ENCODE peak calls at places on chromosomes 6 and 20, in five cellular contexts. C, R, D, G and K are unnamed samples.

GRCh38 chr20:40880063-40880715 is 148.4 kb upstream of the TOP1 start:
- DNase-seq in C (no peak), R (no peak), D (no peak), G (no peak), K (no peak)

GRCh38 chr6:126228001-126228791 is 111.7 kb upstream of the CENPW start:
- DNase-seq in C (no peak), R (no peak), D (no peak), G (no peak), K (no peak)

GRCh38 chr20:51389543-51389924 is 153.0 kb downstream of the NFATC2 start:
- DNase-seq in C (no peak), R (no peak), D (no peak), G (no peak), K (no peak)

GRCh38 chr6:2854394-2854982 is 12.8 kb upstream of the SERPINB1 start:
- DNase-seq in C (peak; percentile 32), R (peak; percentile 51), D (no peak), G (no peak), K (no peak)

GRCh38 chr6:82711105-82711829 is 347.6 kb downstream of the TPBG start:
- DNase-seq in C (peak; percentile 50), R (no peak), D (no peak), G (no peak), K (no peak)

GRCh38 chr6:80210618-80211017 is 104.1 kb downstream of the BCKDHB start:
- DNase-seq in C (peak; percentile 16), R (peak; percentile 43), D (no peak), G (no peak), K (no peak)

GRCh38 chr20:62293111-62293784 is 9.5 kb upstream of the ADRM1 start:
- DNase-seq in C (no peak), R (no peak), D (no peak), G (no peak), K (no peak)

GRCh38 chr6:165082631-165083030 is 226.8 kb downstream of the C6orf118 start:
- DNase-seq in C (no peak), R (no peak), D (no peak), G (no peak), K (no peak)

GRCh38 chr6:49939993-49940498 is 23.9 kb downstream of the DEFB114 start:
- DNase-seq in C (no peak), R (no peak), D (no peak), G (no peak), K (no peak)

GRCh38 chr20:61419501-61419900 is 167.4 kb downstream of the CDH4 start:
- DNase-seq in C (no peak), R (no peak), D (no peak), G (no peak), K (no peak)

GRCh38 chr20:31721408-31722332 is 998 bp downstream of the BCL2L1 start:
- DNase-seq in C (no peak), R (peak; percentile 62), D (no peak), G (peak; percentile 17), K (no peak)

GRCh38 chr20:46774943-46775560 is 65.6 kb downstream of the SLC2A10 start:
- DNase-seq in C (no peak), R (no peak), D (no peak), G (no peak), K (no peak)

GRCh38 chr20:46770330-46771194 is 61.1 kb downstream of the SLC2A10 start:
- DNase-seq in C (no peak), R (no peak), D (no peak), G (no peak), K (no peak)

GRCh38 chr20:46773680-46774079 is 64.2 kb downstream of the SLC2A10 start:
- DNase-seq in C (no peak), R (no peak), D (no peak), G (no peak), K (no peak)

GRCh38 chr20:46771195-46771588 is 61.7 kb downstream of the SLC2A10 start:
- DNase-seq in C (no peak), R (no peak), D (no peak), G (no peak), K (no peak)

GRCh38 chr20:46772901-46773300 is 63.5 kb downstream of the SLC2A10 start:
- DNase-seq in C (no peak), R (peak; percentile 68), D (no peak), G (peak; percentile 31), K (no peak)
- TF ChIP-seq CTCF in C (peak; percentile 23), R (peak; percentile 74), D (peak; percentile 16), G (peak; percentile 31), K (peak; percentile 51)

DNA sequence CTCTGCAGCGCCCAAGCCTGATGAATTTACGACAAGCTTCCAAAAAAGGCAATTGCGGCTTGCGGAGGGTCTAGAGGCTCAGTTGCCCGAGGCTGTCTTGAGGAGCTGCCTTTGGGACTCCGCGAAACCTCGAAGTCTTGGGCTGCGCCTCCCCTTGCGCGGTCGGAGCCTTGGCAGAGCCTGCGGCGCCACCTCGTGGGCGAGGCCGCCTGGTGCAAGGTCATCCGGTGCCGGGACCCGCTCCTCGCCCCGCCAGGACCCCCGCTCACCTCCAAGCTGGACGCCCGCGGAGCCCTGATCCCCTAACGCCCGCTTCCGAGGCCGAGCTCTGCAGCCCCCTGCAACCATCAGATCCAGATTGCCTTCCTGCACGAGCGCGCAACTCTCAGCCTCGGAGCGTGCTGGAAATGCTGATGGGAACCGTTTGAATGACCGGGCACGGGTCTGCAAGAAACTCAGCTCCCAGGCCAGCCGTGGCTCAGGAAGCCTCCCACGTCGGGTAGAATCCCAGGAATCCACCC is 14.9 kb upstream of the FAM210B start:
- DNase-seq in C (peak; percentile 43), R (peak; percentile 95), D (no peak), G (peak; percentile 90), K (peak; percentile 61)
- TF ChIP-seq CTCF in C (peak; percentile 72), R (peak; percentile 98), D (peak; percentile 80), G (peak; percentile 68), K (peak; percentile 93)

DNA sequence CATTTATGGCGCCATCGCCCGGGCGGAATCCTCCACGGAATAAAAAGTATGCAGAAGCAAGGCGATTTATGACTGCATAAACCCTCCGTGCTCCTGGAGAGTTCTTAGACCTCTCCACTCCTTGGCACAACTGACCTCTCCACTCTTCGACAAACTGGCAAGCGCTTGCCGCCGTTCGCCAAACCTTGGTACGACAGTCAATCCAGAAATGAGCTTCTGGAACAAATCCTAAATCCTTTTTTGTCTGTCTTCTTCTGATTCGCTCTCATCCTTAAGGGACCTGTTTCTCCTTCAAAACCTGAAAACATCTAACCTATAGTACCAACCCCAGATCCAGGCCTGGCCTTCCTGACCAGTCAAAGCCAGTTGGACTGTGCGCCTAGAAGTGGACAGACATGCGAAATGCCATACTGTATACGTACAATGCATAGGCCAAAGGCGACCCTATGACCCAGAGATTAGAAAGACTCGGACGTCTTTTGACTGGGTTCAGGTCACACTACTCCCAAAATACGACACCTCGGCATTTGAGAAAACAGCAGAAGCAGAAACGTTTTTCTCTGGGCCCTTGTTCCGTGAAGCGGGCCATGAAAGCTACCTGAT is 59.4 kb downstream of the TRIM27 start:
- DNase-seq in C (no peak), R (no peak), D (no peak), G (no peak), K (no peak)
- TF ChIP-seq CTCF in C (peak; percentile 25), R (peak; percentile 0), D (no peak), G (no peak), K (peak; percentile 32)

DNA sequence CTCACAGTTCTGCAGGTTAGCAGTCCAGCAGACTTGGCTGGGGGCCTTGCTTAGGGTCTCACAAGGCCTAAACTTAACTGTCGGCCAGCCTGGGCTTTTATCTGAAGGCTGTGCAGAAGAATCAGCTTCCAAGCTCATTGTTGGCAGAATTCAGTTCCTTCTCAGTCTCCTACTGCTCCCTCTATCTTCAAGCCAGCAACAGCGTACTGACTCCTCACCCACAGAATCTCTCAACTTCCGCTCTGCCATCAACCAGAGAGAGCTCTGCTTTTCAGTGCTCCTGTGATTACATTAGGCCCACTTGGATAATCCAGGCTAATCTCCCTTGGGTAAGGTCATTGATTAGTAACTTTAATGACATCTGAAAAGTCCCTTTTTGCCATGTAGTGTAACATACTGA is 30.2 kb upstream of the NHSL1 start:
- DNase-seq in C (no peak), R (no peak), D (no peak), G (no peak), K (no peak)
- TF ChIP-seq CTCF in C (no peak), R (peak; percentile 57), D (no peak), G (no peak), K (no peak)

GRCh38 chr20:39661833-39662232 is 699.7 kb downstream of the DHX35 start:
- DNase-seq in C (peak; percentile 75), R (no peak), D (no peak), G (no peak), K (no peak)

GRCh38 chr20:39660965-39661364 is 698.8 kb downstream of the DHX35 start:
- DNase-seq in C (no peak), R (no peak), D (no peak), G (no peak), K (no peak)

GRCh38 chr20:39660251-39660650 is 698.1 kb downstream of the DHX35 start:
- DNase-seq in C (peak; percentile 49), R (no peak), D (no peak), G (no peak), K (no peak)

GRCh38 chr20:39659010-39659409 is 696.9 kb downstream of the DHX35 start:
- DNase-seq in C (no peak), R (no peak), D (no peak), G (no peak), K (no peak)
- TF ChIP-seq CTCF in C (no peak), R (peak; percentile 40), D (no peak), G (no peak), K (no peak)

GRCh38 chr20:16747291-16747811 is 807 bp upstream of the OTOR start:
- DNase-seq in C (no peak), R (no peak), D (no peak), G (no peak), K (no peak)

GRCh38 chr20:16748058-16748457 is at the start of gene OTOR:
- DNase-seq in C (no peak), R (no peak), D (no peak), G (no peak), K (no peak)

GRCh38 chr20:16752082-16752481 is 3.9 kb downstream of the OTOR start:
- DNase-seq in C (no peak), R (no peak), D (no peak), G (no peak), K (no peak)

GRCh38 chr20:16752901-16753300 is 4.7 kb downstream of the OTOR start:
- DNase-seq in C (no peak), R (no peak), D (no peak), G (no peak), K (no peak)

GRCh38 chr20:16749573-16749972 is 1.4 kb downstream of the OTOR start:
- DNase-seq in C (no peak), R (peak; percentile 84), D (no peak), G (peak; percentile 60), K (no peak)
- TF ChIP-seq CTCF in C (no peak), R (peak; percentile 77), D (peak; percentile 18), G (no peak), K (peak; percentile 40)

DNA sequence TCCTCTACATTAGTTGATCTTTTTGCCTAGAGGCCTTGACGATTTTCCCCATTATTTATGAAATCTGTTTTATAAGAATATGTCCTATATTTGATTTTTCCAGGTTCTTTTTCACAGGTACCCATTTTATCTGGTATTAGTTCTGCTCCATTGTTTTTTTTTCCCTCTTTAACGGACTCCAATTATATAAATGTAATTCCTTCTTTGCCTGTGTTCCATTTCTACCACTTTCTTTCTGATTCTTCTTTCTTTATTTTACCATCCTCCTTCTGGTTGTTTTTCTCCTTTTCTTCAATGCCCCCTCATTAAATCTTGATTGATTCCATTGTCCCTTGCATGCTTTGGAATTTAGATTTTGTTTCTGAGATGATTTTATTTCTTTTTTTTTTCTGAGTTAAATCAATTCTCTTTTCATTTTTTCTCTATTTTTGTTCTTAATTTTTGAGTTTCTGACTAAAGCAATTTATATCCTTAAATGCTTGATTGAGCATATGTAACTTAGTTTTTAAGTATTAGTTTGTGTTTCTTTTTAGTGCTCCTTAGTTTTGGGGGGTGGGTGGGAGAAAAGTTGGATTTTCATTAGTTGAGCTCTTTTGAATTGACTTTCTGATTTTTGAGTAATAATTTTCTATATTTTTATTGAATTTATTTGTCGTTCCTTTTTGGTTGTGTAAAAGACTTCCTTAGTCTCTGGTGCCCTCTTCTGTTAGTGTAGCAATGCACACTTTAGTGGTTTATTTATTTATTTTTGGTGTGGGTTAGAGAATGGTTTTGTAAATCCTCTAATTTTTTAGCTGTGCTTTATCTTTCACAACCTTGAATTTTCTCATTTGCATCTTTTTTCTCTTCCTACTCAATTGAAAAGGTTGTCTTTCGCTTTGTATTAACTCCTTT is 140.8 kb downstream of the FARS2 start:
- DNase-seq in C (peak; percentile 32), R (no peak), D (no peak), G (no peak), K (no peak)
- TF ChIP-seq CTCF in C (peak; percentile 73), R (peak; percentile 76), D (no peak), G (no peak), K (peak; percentile 49)